ENCODE peak calls at places on chromosomes 13 and 19, in nine cellular contexts. One of them, this sample, is unnamed.
A peak's percentile ranks its signal among the peaks of the same experiment; 100 is the strongest.

GRCh38 chr19:7852851-7853759 is 21.1 kb downstream of the PRR36 start:
- DNase-seq in NCI-H1092 treated with DMSO at 0.1 percent for 48 hours: peak; percentile 78
- DNase-seq in NCI-H748 treated with DMSO at 0.1 percent for 48 hours: peak; percentile 39
- DNase-seq in thoracic aorta: no peak
- DNase-seq in activated T-cell treated with anti-CD3 and anti-CD28 coated beads, Interleukin-2, amount 50 U/mL, for 24 hours: peak; percentile 79
- DNase-seq in fibroblast of gingiva: peak; percentile 28
- DNase-seq in NCI-H1417: peak; percentile 97
- DNase-seq in CD8-positive, alpha-beta T cell: peak; percentile 63
- DNase-seq in GM10248: peak; percentile 93
- DNase-seq in this sample: no peak

GRCh38 chr13:44300895-44301638 is 72.6 kb upstream of the SERP2 start:
- DNase-seq in NCI-H1417: no peak
- DNase-seq in thoracic aorta: no peak
- DNase-seq in fibroblast of gingiva: peak; percentile 61
- DNase-seq in NCI-H748 treated with DMSO at 0.1 percent for 48 hours: no peak
- DNase-seq in NCI-H1092 treated with DMSO at 0.1 percent for 48 hours: peak; percentile 84
- DNase-seq in CD8-positive, alpha-beta T cell: no peak
- DNase-seq in activated T-cell treated with anti-CD3 and anti-CD28 coated beads, Interleukin-2, amount 50 U/mL, for 24 hours: no peak
- DNase-seq in GM10248: peak; percentile 26
- DNase-seq in this sample: no peak

GRCh38 chr19:17677002-17677401 is 11.2 kb downstream of the UNC13A start:
- DNase-seq in activated T-cell treated with anti-CD3 and anti-CD28 coated beads, Interleukin-2, amount 50 U/mL, for 24 hours: no peak
- DNase-seq in GM10248: no peak
- DNase-seq in fibroblast of gingiva: no peak
- DNase-seq in NCI-H1092 treated with DMSO at 0.1 percent for 48 hours: no peak
- DNase-seq in NCI-H748 treated with DMSO at 0.1 percent for 48 hours: no peak
- DNase-seq in thoracic aorta: no peak
- DNase-seq in CD8-positive, alpha-beta T cell: no peak
- DNase-seq in NCI-H1417: no peak
- DNase-seq in this sample: no peak

GRCh38 chr19:461664-462551 is 1.1 kb upstream of the SHC2 start:
- DNase-seq in activated T-cell treated with anti-CD3 and anti-CD28 coated beads, Interleukin-2, amount 50 U/mL, for 24 hours: peak; percentile 38
- DNase-seq in CD8-positive, alpha-beta T cell: no peak
- DNase-seq in NCI-H748 treated with DMSO at 0.1 percent for 48 hours: peak; percentile 20
- DNase-seq in thoracic aorta: no peak
- DNase-seq in NCI-H1417: peak; percentile 94
- DNase-seq in fibroblast of gingiva: no peak
- DNase-seq in GM10248: no peak
- DNase-seq in NCI-H1092 treated with DMSO at 0.1 percent for 48 hours: peak; percentile 72
- DNase-seq in this sample: no peak

GRCh38 chr13:109622006-109622405 is 164.4 kb downstream of the IRS2 start:
- DNase-seq in fibroblast of gingiva: no peak
- DNase-seq in activated T-cell treated with anti-CD3 and anti-CD28 coated beads, Interleukin-2, amount 50 U/mL, for 24 hours: no peak
- DNase-seq in GM10248: no peak
- DNase-seq in CD8-positive, alpha-beta T cell: no peak
- DNase-seq in NCI-H1417: no peak
- DNase-seq in thoracic aorta: no peak
- DNase-seq in NCI-H1092 treated with DMSO at 0.1 percent for 48 hours: no peak
- DNase-seq in NCI-H748 treated with DMSO at 0.1 percent for 48 hours: no peak
- DNase-seq in this sample: no peak

GRCh38 chr19:6325614-6326013 is 7.8 kb downstream of the ACER1 start:
- DNase-seq in GM10248: no peak
- DNase-seq in fibroblast of gingiva: no peak
- DNase-seq in NCI-H1092 treated with DMSO at 0.1 percent for 48 hours: no peak
- DNase-seq in activated T-cell treated with anti-CD3 and anti-CD28 coated beads, Interleukin-2, amount 50 U/mL, for 24 hours: no peak
- DNase-seq in NCI-H1417: no peak
- DNase-seq in NCI-H748 treated with DMSO at 0.1 percent for 48 hours: no peak
- DNase-seq in thoracic aorta: no peak
- DNase-seq in CD8-positive, alpha-beta T cell: no peak
- DNase-seq in this sample: no peak

GRCh38 chr19:6448045-6448444 is 11.5 kb downstream of the SLC25A23 start:
- DNase-seq in NCI-H748 treated with DMSO at 0.1 percent for 48 hours: no peak
- DNase-seq in CD8-positive, alpha-beta T cell: no peak
- DNase-seq in fibroblast of gingiva: no peak
- DNase-seq in thoracic aorta: no peak
- DNase-seq in GM10248: no peak
- DNase-seq in activated T-cell treated with anti-CD3 and anti-CD28 coated beads, Interleukin-2, amount 50 U/mL, for 24 hours: no peak
- DNase-seq in NCI-H1417: no peak
- DNase-seq in NCI-H1092 treated with DMSO at 0.1 percent for 48 hours: no peak
- DNase-seq in this sample: no peak

GRCh38 chr19:3357731-3358391 is 8.5 kb upstream of the NFIC start:
- DNase-seq in activated T-cell treated with anti-CD3 and anti-CD28 coated beads, Interleukin-2, amount 50 U/mL, for 24 hours: peak; percentile 48
- DNase-seq in NCI-H1092 treated with DMSO at 0.1 percent for 48 hours: no peak
- DNase-seq in fibroblast of gingiva: no peak
- DNase-seq in thoracic aorta: no peak
- DNase-seq in GM10248: no peak
- DNase-seq in CD8-positive, alpha-beta T cell: peak; percentile 52
- DNase-seq in NCI-H748 treated with DMSO at 0.1 percent for 48 hours: no peak
- DNase-seq in NCI-H1417: peak; percentile 48
- DNase-seq in this sample: no peak

GRCh38 chr13:43191561-43191960 is 168.2 kb downstream of the DNAJC15 start:
- DNase-seq in activated T-cell treated with anti-CD3 and anti-CD28 coated beads, Interleukin-2, amount 50 U/mL, for 24 hours: no peak
- DNase-seq in NCI-H1092 treated with DMSO at 0.1 percent for 48 hours: no peak
- DNase-seq in thoracic aorta: no peak
- DNase-seq in CD8-positive, alpha-beta T cell: no peak
- DNase-seq in fibroblast of gingiva: no peak
- DNase-seq in NCI-H748 treated with DMSO at 0.1 percent for 48 hours: no peak
- DNase-seq in NCI-H1417: no peak
- DNase-seq in GM10248: no peak
- DNase-seq in this sample: no peak

GRCh38 chr13:42876270-42876714 is 94.9 kb downstream of the FAM216B start:
- DNase-seq in fibroblast of gingiva: no peak
- DNase-seq in NCI-H1417: no peak
- DNase-seq in activated T-cell treated with anti-CD3 and anti-CD28 coated beads, Interleukin-2, amount 50 U/mL, for 24 hours: no peak
- DNase-seq in NCI-H1092 treated with DMSO at 0.1 percent for 48 hours: no peak
- DNase-seq in CD8-positive, alpha-beta T cell: no peak
- DNase-seq in GM10248: peak; percentile 76
- DNase-seq in NCI-H748 treated with DMSO at 0.1 percent for 48 hours: no peak
- DNase-seq in thoracic aorta: no peak
- DNase-seq in this sample: no peak

GRCh38 chr13:27997904-27998522 is 9.5 kb upstream of the URAD start:
- DNase-seq in CD8-positive, alpha-beta T cell: no peak
- DNase-seq in activated T-cell treated with anti-CD3 and anti-CD28 coated beads, Interleukin-2, amount 50 U/mL, for 24 hours: no peak
- DNase-seq in thoracic aorta: no peak
- DNase-seq in GM10248: peak; percentile 51
- DNase-seq in fibroblast of gingiva: peak; percentile 28
- DNase-seq in NCI-H748 treated with DMSO at 0.1 percent for 48 hours: peak; percentile 49
- DNase-seq in NCI-H1092 treated with DMSO at 0.1 percent for 48 hours: peak; percentile 23
- DNase-seq in NCI-H1417: peak; percentile 23
- DNase-seq in this sample: no peak

GRCh38 chr13:44149821-44150220 is 223.8 kb upstream of the SERP2 start:
- DNase-seq in thoracic aorta: no peak
- DNase-seq in NCI-H1417: no peak
- DNase-seq in fibroblast of gingiva: no peak
- DNase-seq in NCI-H748 treated with DMSO at 0.1 percent for 48 hours: no peak
- DNase-seq in CD8-positive, alpha-beta T cell: no peak
- DNase-seq in activated T-cell treated with anti-CD3 and anti-CD28 coated beads, Interleukin-2, amount 50 U/mL, for 24 hours: no peak
- DNase-seq in GM10248: no peak
- DNase-seq in NCI-H1092 treated with DMSO at 0.1 percent for 48 hours: no peak
- DNase-seq in this sample: no peak

GRCh38 chr19:19303411-19303810 is 16.9 kb downstream of the SUGP1 start:
- DNase-seq in thoracic aorta: no peak
- DNase-seq in activated T-cell treated with anti-CD3 and anti-CD28 coated beads, Interleukin-2, amount 50 U/mL, for 24 hours: no peak
- DNase-seq in NCI-H748 treated with DMSO at 0.1 percent for 48 hours: no peak
- DNase-seq in NCI-H1417: no peak
- DNase-seq in CD8-positive, alpha-beta T cell: no peak
- DNase-seq in NCI-H1092 treated with DMSO at 0.1 percent for 48 hours: no peak
- DNase-seq in fibroblast of gingiva: no peak
- DNase-seq in GM10248: no peak
- DNase-seq in this sample: no peak

GRCh38 chr19:16268676-16269319 is 55.8 kb upstream of the KLF2 start:
- DNase-seq in NCI-H1417: no peak
- DNase-seq in fibroblast of gingiva: no peak
- DNase-seq in CD8-positive, alpha-beta T cell: peak; percentile 59
- DNase-seq in NCI-H748 treated with DMSO at 0.1 percent for 48 hours: no peak
- DNase-seq in NCI-H1092 treated with DMSO at 0.1 percent for 48 hours: no peak
- DNase-seq in thoracic aorta: no peak
- DNase-seq in GM10248: no peak
- DNase-seq in activated T-cell treated with anti-CD3 and anti-CD28 coated beads, Interleukin-2, amount 50 U/mL, for 24 hours: peak; percentile 62
- DNase-seq in this sample: no peak

GRCh38 chr13:47656651-47657050 is 344.4 kb downstream of the SUCLA2 start:
- DNase-seq in fibroblast of gingiva: peak; percentile 16
- DNase-seq in thoracic aorta: no peak
- DNase-seq in GM10248: no peak
- DNase-seq in CD8-positive, alpha-beta T cell: no peak
- DNase-seq in NCI-H1417: no peak
- DNase-seq in NCI-H1092 treated with DMSO at 0.1 percent for 48 hours: no peak
- DNase-seq in NCI-H748 treated with DMSO at 0.1 percent for 48 hours: no peak
- DNase-seq in activated T-cell treated with anti-CD3 and anti-CD28 coated beads, Interleukin-2, amount 50 U/mL, for 24 hours: no peak
- DNase-seq in this sample: no peak

GRCh38 chr13:113152894-113153809 is 5.3 kb upstream of the PROZ start:
- DNase-seq in fibroblast of gingiva: peak; percentile 18
- DNase-seq in GM10248: no peak
- DNase-seq in NCI-H748 treated with DMSO at 0.1 percent for 48 hours: peak; percentile 34
- DNase-seq in NCI-H1417: peak; percentile 67
- DNase-seq in CD8-positive, alpha-beta T cell: peak; percentile 35
- DNase-seq in thoracic aorta: no peak
- DNase-seq in NCI-H1092 treated with DMSO at 0.1 percent for 48 hours: peak; percentile 35
- DNase-seq in activated T-cell treated with anti-CD3 and anti-CD28 coated beads, Interleukin-2, amount 50 U/mL, for 24 hours: peak; percentile 63
- DNase-seq in this sample: peak; percentile 83

GRCh38 chr13:60759499-60759898 is 362.5 kb downstream of the TDRD3 start:
- DNase-seq in NCI-H1417: no peak
- DNase-seq in fibroblast of gingiva: no peak
- DNase-seq in NCI-H1092 treated with DMSO at 0.1 percent for 48 hours: no peak
- DNase-seq in CD8-positive, alpha-beta T cell: no peak
- DNase-seq in NCI-H748 treated with DMSO at 0.1 percent for 48 hours: peak; percentile 15
- DNase-seq in GM10248: no peak
- DNase-seq in thoracic aorta: no peak
- DNase-seq in activated T-cell treated with anti-CD3 and anti-CD28 coated beads, Interleukin-2, amount 50 U/mL, for 24 hours: no peak
- DNase-seq in this sample: no peak

GRCh38 chr13:99265823-99266426 is 7.7 kb upstream of the GPR18 start:
- DNase-seq in GM10248: peak; percentile 40
- DNase-seq in thoracic aorta: no peak
- DNase-seq in NCI-H1417: peak; percentile 78
- DNase-seq in CD8-positive, alpha-beta T cell: no peak
- DNase-seq in activated T-cell treated with anti-CD3 and anti-CD28 coated beads, Interleukin-2, amount 50 U/mL, for 24 hours: no peak
- DNase-seq in NCI-H748 treated with DMSO at 0.1 percent for 48 hours: peak; percentile 52
- DNase-seq in fibroblast of gingiva: peak; percentile 51
- DNase-seq in NCI-H1092 treated with DMSO at 0.1 percent for 48 hours: peak; percentile 72
- DNase-seq in this sample: no peak

GRCh38 chr19:16462757-16463250 is 9.0 kb downstream of the EPS15L1 start:
- DNase-seq in NCI-H1417: no peak
- DNase-seq in NCI-H748 treated with DMSO at 0.1 percent for 48 hours: no peak
- DNase-seq in NCI-H1092 treated with DMSO at 0.1 percent for 48 hours: no peak
- DNase-seq in activated T-cell treated with anti-CD3 and anti-CD28 coated beads, Interleukin-2, amount 50 U/mL, for 24 hours: no peak
- DNase-seq in GM10248: no peak
- DNase-seq in CD8-positive, alpha-beta T cell: no peak
- DNase-seq in fibroblast of gingiva: no peak
- DNase-seq in thoracic aorta: no peak
- DNase-seq in this sample: no peak

GRCh38 chr13:60790620-60791019 is 393.6 kb downstream of the TDRD3 start:
- DNase-seq in NCI-H1092 treated with DMSO at 0.1 percent for 48 hours: no peak
- DNase-seq in fibroblast of gingiva: no peak
- DNase-seq in CD8-positive, alpha-beta T cell: no peak
- DNase-seq in NCI-H1417: no peak
- DNase-seq in NCI-H748 treated with DMSO at 0.1 percent for 48 hours: no peak
- DNase-seq in thoracic aorta: no peak
- DNase-seq in activated T-cell treated with anti-CD3 and anti-CD28 coated beads, Interleukin-2, amount 50 U/mL, for 24 hours: no peak
- DNase-seq in GM10248: no peak
- DNase-seq in this sample: no peak

GRCh38 chr13:110330491-110331001 is 23.5 kb downstream of the COL4A2 start:
- DNase-seq in NCI-H1092 treated with DMSO at 0.1 percent for 48 hours: no peak
- DNase-seq in NCI-H748 treated with DMSO at 0.1 percent for 48 hours: no peak
- DNase-seq in GM10248: no peak
- DNase-seq in CD8-positive, alpha-beta T cell: no peak
- DNase-seq in activated T-cell treated with anti-CD3 and anti-CD28 coated beads, Interleukin-2, amount 50 U/mL, for 24 hours: no peak
- DNase-seq in thoracic aorta: no peak
- DNase-seq in NCI-H1417: no peak
- DNase-seq in fibroblast of gingiva: peak; percentile 82
- DNase-seq in this sample: no peak

GRCh38 chr13:113728571-113729054 is 30.4 kb upstream of the TMEM255B start:
- DNase-seq in NCI-H748 treated with DMSO at 0.1 percent for 48 hours: no peak
- DNase-seq in CD8-positive, alpha-beta T cell: no peak
- DNase-seq in fibroblast of gingiva: no peak
- DNase-seq in NCI-H1417: no peak
- DNase-seq in GM10248: no peak
- DNase-seq in activated T-cell treated with anti-CD3 and anti-CD28 coated beads, Interleukin-2, amount 50 U/mL, for 24 hours: no peak
- DNase-seq in thoracic aorta: no peak
- DNase-seq in NCI-H1092 treated with DMSO at 0.1 percent for 48 hours: no peak
- DNase-seq in this sample: peak; percentile 60

GRCh38 chr19:12481781-12482504 is 2.7 kb downstream of the ZNF709 start:
- DNase-seq in activated T-cell treated with anti-CD3 and anti-CD28 coated beads, Interleukin-2, amount 50 U/mL, for 24 hours: no peak
- DNase-seq in CD8-positive, alpha-beta T cell: no peak
- DNase-seq in NCI-H1417: no peak
- DNase-seq in thoracic aorta: no peak
- DNase-seq in NCI-H1092 treated with DMSO at 0.1 percent for 48 hours: no peak
- DNase-seq in GM10248: no peak
- DNase-seq in NCI-H748 treated with DMSO at 0.1 percent for 48 hours: no peak
- DNase-seq in fibroblast of gingiva: no peak
- DNase-seq in this sample: no peak

GRCh38 chr19:4914736-4915501 is 5.6 kb downstream of the UHRF1 start:
- DNase-seq in NCI-H1417: no peak
- DNase-seq in fibroblast of gingiva: peak; percentile 50
- DNase-seq in thoracic aorta: no peak
- DNase-seq in GM10248: peak; percentile 68
- DNase-seq in NCI-H748 treated with DMSO at 0.1 percent for 48 hours: no peak
- DNase-seq in NCI-H1092 treated with DMSO at 0.1 percent for 48 hours: no peak
- DNase-seq in activated T-cell treated with anti-CD3 and anti-CD28 coated beads, Interleukin-2, amount 50 U/mL, for 24 hours: peak; percentile 75
- DNase-seq in CD8-positive, alpha-beta T cell: peak; percentile 91
- DNase-seq in this sample: no peak

GRCh38 chr13:38223093-38223492 is 126.6 kb upstream of the UFM1 start:
- DNase-seq in CD8-positive, alpha-beta T cell: no peak
- DNase-seq in GM10248: no peak
- DNase-seq in fibroblast of gingiva: no peak
- DNase-seq in NCI-H748 treated with DMSO at 0.1 percent for 48 hours: peak; percentile 47
- DNase-seq in activated T-cell treated with anti-CD3 and anti-CD28 coated beads, Interleukin-2, amount 50 U/mL, for 24 hours: no peak
- DNase-seq in NCI-H1092 treated with DMSO at 0.1 percent for 48 hours: peak; percentile 30
- DNase-seq in NCI-H1417: peak; percentile 52
- DNase-seq in thoracic aorta: no peak
- DNase-seq in this sample: no peak

GRCh38 chr13:113599396-113599795 is 14.8 kb downstream of the TFDP1 start:
- DNase-seq in NCI-H1417: no peak
- DNase-seq in GM10248: no peak
- DNase-seq in CD8-positive, alpha-beta T cell: no peak
- DNase-seq in fibroblast of gingiva: no peak
- DNase-seq in NCI-H748 treated with DMSO at 0.1 percent for 48 hours: no peak
- DNase-seq in NCI-H1092 treated with DMSO at 0.1 percent for 48 hours: no peak
- DNase-seq in thoracic aorta: no peak
- DNase-seq in activated T-cell treated with anti-CD3 and anti-CD28 coated beads, Interleukin-2, amount 50 U/mL, for 24 hours: peak; percentile 8
- DNase-seq in this sample: peak; percentile 52

GRCh38 chr13:105365831-105366230 is 1169.6 kb downstream of the EFNB2 start:
- DNase-seq in NCI-H1417: peak; percentile 30
- DNase-seq in NCI-H1092 treated with DMSO at 0.1 percent for 48 hours: no peak
- DNase-seq in activated T-cell treated with anti-CD3 and anti-CD28 coated beads, Interleukin-2, amount 50 U/mL, for 24 hours: no peak
- DNase-seq in CD8-positive, alpha-beta T cell: no peak
- DNase-seq in thoracic aorta: no peak
- DNase-seq in fibroblast of gingiva: no peak
- DNase-seq in NCI-H748 treated with DMSO at 0.1 percent for 48 hours: no peak
- DNase-seq in GM10248: no peak
- DNase-seq in this sample: no peak

GRCh38 chr19:3656747-3657394 is 30.3 kb upstream of the CACTIN start:
- DNase-seq in GM10248: no peak
- DNase-seq in NCI-H1417: no peak
- DNase-seq in thoracic aorta: no peak
- DNase-seq in CD8-positive, alpha-beta T cell: no peak
- DNase-seq in NCI-H748 treated with DMSO at 0.1 percent for 48 hours: no peak
- DNase-seq in NCI-H1092 treated with DMSO at 0.1 percent for 48 hours: no peak
- DNase-seq in fibroblast of gingiva: no peak
- DNase-seq in activated T-cell treated with anti-CD3 and anti-CD28 coated beads, Interleukin-2, amount 50 U/mL, for 24 hours: no peak
- DNase-seq in this sample: no peak

GRCh38 chr13:50995870-50996269 is 86.3 kb downstream of the RNASEH2B start:
- DNase-seq in NCI-H1092 treated with DMSO at 0.1 percent for 48 hours: no peak
- DNase-seq in CD8-positive, alpha-beta T cell: no peak
- DNase-seq in thoracic aorta: no peak
- DNase-seq in GM10248: no peak
- DNase-seq in NCI-H1417: no peak
- DNase-seq in fibroblast of gingiva: no peak
- DNase-seq in activated T-cell treated with anti-CD3 and anti-CD28 coated beads, Interleukin-2, amount 50 U/mL, for 24 hours: no peak
- DNase-seq in NCI-H748 treated with DMSO at 0.1 percent for 48 hours: no peak
- DNase-seq in this sample: no peak

GRCh38 chr13:38872693-38873092 is 117.9 kb downstream of the STOML3 start:
- DNase-seq in activated T-cell treated with anti-CD3 and anti-CD28 coated beads, Interleukin-2, amount 50 U/mL, for 24 hours: peak; percentile 47
- DNase-seq in NCI-H1092 treated with DMSO at 0.1 percent for 48 hours: peak; percentile 21
- DNase-seq in NCI-H748 treated with DMSO at 0.1 percent for 48 hours: peak; percentile 64
- DNase-seq in CD8-positive, alpha-beta T cell: peak; percentile 25
- DNase-seq in GM10248: peak; percentile 31
- DNase-seq in NCI-H1417: peak; percentile 44
- DNase-seq in fibroblast of gingiva: no peak
- DNase-seq in thoracic aorta: no peak
- DNase-seq in this sample: no peak